ENCODE peak calls at places on chromosome 3, in four cellular contexts. G is HepG2, H is H1, B is K562. O is an unnamed sample.

GRCh38 chr3:156388469-156389150 is 166.3 kb downstream of the SSR3 start:
- DNase-seq in G (no peak), H (no peak), B (no peak), O (no peak)

GRCh38 chr3:111676177-111677021 is 81.3 kb upstream of the ZBED2 start:
- DNase-seq in G (peak; percentile 82), H (no peak), B (no peak), O (no peak)

GRCh38 chr3:65846936-65847335 is 191.8 kb downstream of the MAGI1 start:
- DNase-seq in G (no peak), H (no peak), B (no peak), O (no peak)

GRCh38 chr3:72490688-72491430 is 357.4 kb downstream of the SHQ1 start:
- DNase-seq in G (no peak), H (no peak), B (no peak), O (no peak)

GRCh38 chr3:188937389-188937788 is 234.4 kb upstream of the TPRG1 start:
- DNase-seq in G (no peak), H (no peak), B (no peak), O (no peak)

GRCh38 chr3:42491876-42492507 is 10.5 kb upstream of the VIPR1 start:
- DNase-seq in G (no peak), H (no peak), B (no peak), O (no peak)

GRCh38 chr3:15040844-15041243 is 24.3 kb downstream of the MRPS25 start:
- DNase-seq in G (no peak), H (no peak), B (peak; percentile 50), O (no peak)

GRCh38 chr3:72836923-72837322 is 11.3 kb downstream of the SHQ1 start:
- DNase-seq in G (no peak), H (no peak), B (no peak), O (no peak)

GRCh38 chr3:36095238-36095637 is 285.1 kb upstream of the STAC start:
- DNase-seq in G (no peak), H (no peak), B (no peak), O (no peak)

GRCh38 chr3:94184781-94185180 is 121.9 kb downstream of the NSUN3 start:
- DNase-seq in G (no peak), H (no peak), B (no peak), O (no peak)

GRCh38 chr3:39962566-39962965 is 153.2 kb downstream of the MYRIP start:
- DNase-seq in G (no peak), H (no peak), B (no peak), O (no peak)

GRCh38 chr3:55118453-55118852 is 190.6 kb upstream of the LRTM1 start:
- DNase-seq in G (no peak), H (no peak), B (no peak), O (no peak)

GRCh38 chr3:42161050-42161935 is 70.1 kb downstream of the TRAK1 start:
- DNase-seq in G (peak; percentile 25), H (no peak), B (no peak), O (no peak)

GRCh38 chr3:51945031-51945840 is 3.1 kb downstream of the PARP3 start:
- DNase-seq in G (no peak), H (no peak), B (no peak), O (no peak)

GRCh38 chr3:69607466-69608035 is 131.7 kb upstream of the MITF start:
- DNase-seq in G (no peak), H (no peak), B (no peak), O (no peak)

GRCh38 chr3:71875461-71875947 is 90.6 kb upstream of the PROK2 start:
- DNase-seq in G (peak; percentile 43), H (peak; percentile 94), B (peak; percentile 61), O (peak; percentile 50)

GRCh38 chr3:20013396-20013795 is 1.3 kb upstream of the PP2D1 start:
- DNase-seq in G (no peak), H (no peak), B (no peak), O (no peak)

GRCh38 chr3:43872301-43872700 is 181.6 kb downstream of the ABHD5 start:
- DNase-seq in G (no peak), H (peak; percentile 34), B (no peak), O (no peak)

GRCh38 chr3:30294241-30294667 is 312.1 kb upstream of the TGFBR2 start:
- DNase-seq in G (no peak), H (no peak), B (no peak), O (no peak)

GRCh38 chr3:43905157-43905556 is 214.4 kb downstream of the ABHD5 start:
- DNase-seq in G (no peak), H (no peak), B (no peak), O (no peak)

GRCh38 chr3:12444582-12445468 is 39.5 kb upstream of the TSEN2 start:
- DNase-seq in G (peak; percentile 78), H (no peak), B (no peak), O (no peak)

GRCh38 chr3:129619726-129620162 is 13.3 kb upstream of the PLXND1 start:
- DNase-seq in G (no peak), H (no peak), B (no peak), O (no peak)

GRCh38 chr3:129617381-129618185 is 11.1 kb upstream of the PLXND1 start:
- DNase-seq in G (no peak), H (no peak), B (no peak), O (no peak)

GRCh38 chr3:129618901-129619671 is 12.6 kb upstream of the PLXND1 start:
- DNase-seq in G (no peak), H (no peak), B (no peak), O (no peak)

GRCh38 chr3:129616713-129617112 is 10.2 kb upstream of the PLXND1 start:
- DNase-seq in G (no peak), H (no peak), B (no peak), O (no peak)

GRCh38 chr3:129618186-129618820 is 11.8 kb upstream of the PLXND1 start:
- DNase-seq in G (no peak), H (no peak), B (no peak), O (no peak)
- TF ChIP-seq BRCA1 in G (no peak), H (no peak), B (no peak), O (no peak)

DNA sequence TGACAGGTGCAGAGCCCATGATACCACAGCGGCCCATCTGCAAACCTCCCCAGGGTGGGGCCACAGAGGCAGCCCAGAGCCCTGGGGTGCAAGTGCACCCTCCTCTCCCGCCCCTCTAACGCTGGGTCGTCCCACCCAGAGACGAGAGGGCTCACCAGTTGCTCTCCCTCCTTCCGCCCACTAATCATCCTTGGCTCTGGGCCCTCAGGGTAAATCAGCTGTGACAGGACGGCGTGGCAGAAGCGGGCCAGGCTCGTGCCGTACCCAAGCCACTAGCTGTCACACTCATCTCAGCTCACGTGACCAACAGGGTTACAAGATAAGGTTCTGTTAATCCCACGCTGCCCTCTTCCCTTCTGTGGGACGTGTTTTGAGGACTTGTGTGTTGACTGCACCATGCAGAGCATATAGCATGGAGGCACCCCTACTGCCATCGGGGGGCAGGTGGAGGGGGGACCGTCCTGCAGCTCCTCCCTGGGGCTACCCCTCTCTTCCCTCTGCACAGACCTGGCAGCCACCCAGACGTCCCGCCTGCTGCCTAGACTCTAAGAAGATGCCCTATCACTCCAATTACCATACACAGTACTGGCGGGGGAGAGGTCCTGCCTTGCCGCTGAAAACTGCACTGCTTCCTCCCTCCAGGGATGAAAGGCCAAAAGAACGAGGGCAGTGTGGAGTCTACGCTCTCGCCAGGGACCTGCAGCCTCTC is 467 bp downstream of the TNK2 start:
- DNase-seq in G (no peak), H (no peak), B (peak; percentile 44), O (peak; percentile 38)
- TF ChIP-seq BRCA1 in G (no peak), H (no peak), B (no peak), O (no peak)

GRCh38 chr3:50574280-50574831 is 5.0 kb downstream of the HEMK1 start:
- DNase-seq in G (no peak), H (no peak), B (no peak), O (no peak)

GRCh38 chr3:50575372-50575771 is 6.0 kb downstream of the HEMK1 start:
- DNase-seq in G (no peak), H (no peak), B (no peak), O (no peak)

GRCh38 chr3:50572801-50573371 is 3.6 kb downstream of the HEMK1 start:
- DNase-seq in G (no peak), H (no peak), B (no peak), O (no peak)

GRCh38 chr3:50572158-50572557 is 2.8 kb downstream of the HEMK1 start:
- DNase-seq in G (peak; percentile 66), H (peak; percentile 88), B (peak; percentile 57), O (no peak)

GRCh38 chr3:50573566-50574279 is 4.4 kb downstream of the HEMK1 start:
- DNase-seq in G (no peak), H (no peak), B (peak; percentile 30), O (no peak)
- TF ChIP-seq BRCA1 in G (no peak), H (no peak), B (no peak), O (no peak)

DNA sequence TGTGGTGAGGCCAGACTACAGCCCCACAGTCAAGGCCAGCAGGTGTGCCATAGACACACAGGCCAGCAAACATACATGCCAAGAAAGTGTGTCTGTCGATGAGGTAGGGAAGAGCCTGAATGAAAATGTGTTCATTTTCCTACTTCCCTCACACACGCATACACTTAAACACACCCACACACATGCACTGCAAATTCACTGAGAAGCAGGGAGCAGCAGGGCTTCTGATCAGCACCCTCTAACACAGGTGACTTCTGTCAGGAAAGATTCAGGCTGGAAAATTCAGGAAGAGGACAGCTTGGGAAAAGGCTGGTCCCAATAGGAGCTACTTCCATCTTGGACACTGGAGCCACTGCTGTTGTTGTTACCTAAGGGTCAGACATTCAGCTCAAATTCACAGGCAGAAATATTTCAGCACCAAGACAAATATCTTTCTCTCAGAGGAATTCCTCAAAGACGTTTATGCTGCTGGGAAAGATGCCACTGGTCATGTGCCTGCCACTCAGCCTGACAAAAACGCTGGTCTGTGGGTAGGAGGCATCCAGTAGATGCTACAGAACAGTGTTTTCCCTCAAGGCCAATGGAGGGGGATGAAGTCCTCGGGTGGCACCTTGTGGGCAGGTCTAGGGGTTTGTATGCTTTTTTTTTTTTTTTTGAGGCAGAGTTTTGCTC is 40.9 kb upstream of the LARS2 start:
- DNase-seq in G (no peak), H (no peak), B (no peak), O (no peak)
- TF ChIP-seq BRCA1 in G (no peak), H (no peak), B (no peak), O (no peak)

O was measured in GM12878.